ENCODE peak calls at places on chromosomes 13 and 19, in six cellular contexts. Y, F, C, M, T and B are unnamed samples.

GRCh38 chr19:49489601-49490167 is 2.3 kb downstream of the RPL13A start:
- DNase-seq in Y (no peak), F (no peak), C (no peak), M (no peak), T (no peak), B (peak; percentile 75)

GRCh38 chr19:51029718-51030117 is 3.3 kb upstream of the KLK11 start:
- DNase-seq in Y (no peak), F (no peak), C (no peak), M (no peak), T (no peak), B (no peak)

GRCh38 chr19:29714953-29715694 is at the start of gene C19orf12:
- DNase-seq in Y (peak; percentile 38), F (peak; percentile 18), C (no peak), M (peak; percentile 65), T (peak; percentile 50), B (peak; percentile 18)

GRCh38 chr19:1122972-1123363 is 19.2 kb downstream of the GPX4 start:
- DNase-seq in Y (peak; percentile 69), F (no peak), C (no peak), M (no peak), T (peak; percentile 81), B (peak; percentile 29)

GRCh38 chr19:47049307-47049700 is 880 bp upstream of the TMEM160 start:
- DNase-seq in Y (no peak), F (no peak), C (no peak), M (no peak), T (no peak), B (no peak)

GRCh38 chr19:17488593-17489391 is 18.5 kb downstream of the SLC27A1 start:
- DNase-seq in Y (peak; percentile 43), F (peak; percentile 59), C (peak; percentile 45), M (no peak), T (no peak), B (peak; percentile 88)

GRCh38 chr19:1566392-1567115 is 1.6 kb downstream of the MEX3D start:
- DNase-seq in Y (peak; percentile 77), F (no peak), C (no peak), M (peak; percentile 71), T (peak; percentile 96), B (peak; percentile 40)

GRCh38 chr13:36131215-36131930 is at the start of gene DCLK1:
- DNase-seq in Y (peak; percentile 26), F (peak; percentile 83), C (no peak), M (peak; percentile 26), T (no peak), B (no peak)

GRCh38 chr19:17469092-17469370 is 1.3 kb upstream of the SLC27A1 start:
- DNase-seq in Y (no peak), F (no peak), C (no peak), M (no peak), T (no peak), B (no peak)

GRCh38 chr13:27808866-27809546 is 16.7 kb downstream of the GSX1 start:
- DNase-seq in Y (peak; percentile 94), F (no peak), C (no peak), M (no peak), T (no peak), B (no peak)